ENCODE peak calls at places on chromosomes 1 and 21, in nine cellular contexts. J, G, Q, S, M, F, P, N and X are unnamed samples.
A peak's percentile ranks its signal among the peaks of the same experiment; 100 is the strongest.

GRCh38 chr1:232524056-232524455 is 105.9 kb downstream of the SIPA1L2 start:
- DNase-seq in N (no peak), M (no peak), P (no peak), G (peak; percentile 55), Q (no peak), F (no peak), S (no peak), J (no peak), X (peak; percentile 78)

GRCh38 chr1:90835661-90836344 is 118.7 kb upstream of the BARHL2 start:
- DNase-seq in P (no peak), F (no peak), S (no peak), G (no peak), J (peak; percentile 20), N (no peak), Q (no peak), M (no peak), X (no peak)

GRCh38 chr1:219755234-219755633 is 142.3 kb upstream of the ZC3H11B start:
- DNase-seq in G (no peak), F (no peak), Q (no peak), M (no peak), J (no peak), P (no peak), N (no peak), S (no peak), X (no peak)

GRCh38 chr1:212752934-212753497 is 38.6 kb downstream of the NSL1 start:
- DNase-seq in P (no peak), Q (no peak), M (no peak), S (no peak), J (no peak), G (peak; percentile 7), N (no peak), F (no peak), X (no peak)

GRCh38 chr21:44737706-44738354 is 26.5 kb upstream of the TSPEAR start:
- DNase-seq in M (peak; percentile 44), G (peak; percentile 21), F (no peak), P (no peak), J (no peak), S (no peak), N (no peak), Q (no peak), X (no peak)

GRCh38 chr1:111063595-111063994 is 76.3 kb downstream of the DRAM2 start:
- DNase-seq in Q (no peak), G (no peak), S (no peak), F (no peak), N (no peak), J (no peak), P (no peak), M (no peak), X (peak; percentile 20)

GRCh38 chr1:166307261-166308188 is 140.7 kb upstream of the FAM78B start:
- DNase-seq in G (no peak), J (peak; percentile 50), S (no peak), N (peak; percentile 3), P (no peak), Q (no peak), F (no peak), M (no peak), X (no peak)

GRCh38 chr1:117568999-117569398 is 36.8 kb upstream of the TENT5C start:
- DNase-seq in N (no peak), Q (no peak), G (no peak), F (no peak), S (no peak), J (no peak), M (no peak), P (no peak), X (no peak)

GRCh38 chr1:248853668-248854375 is 5.1 kb downstream of the ZNF692 start:
- DNase-seq in M (no peak), P (no peak), G (no peak), F (no peak), Q (no peak), S (no peak), N (no peak), J (no peak), X (no peak)

GRCh38 chr1:108852141-108852540 is 4.8 kb downstream of the AKNAD1 start:
- DNase-seq in N (no peak), M (no peak), G (no peak), J (no peak), S (no peak), Q (no peak), P (no peak), F (no peak), X (no peak)

GRCh38 chr1:183953031-183953430 is 84.5 kb downstream of the COLGALT2 start:
- DNase-seq in N (no peak), F (no peak), P (no peak), Q (no peak), J (no peak), G (no peak), M (no peak), S (no peak), X (no peak)

GRCh38 chr1:2966940-2967725 is 54.1 kb upstream of the ACTRT2 start:
- DNase-seq in P (no peak), J (no peak), M (no peak), N (peak; percentile 32), Q (no peak), F (no peak), S (no peak), G (no peak), X (no peak)

GRCh38 chr1:33348194-33348593 is 27.3 kb upstream of the A3GALT2 start:
- DNase-seq in F (no peak), N (no peak), S (no peak), G (peak; percentile 63), P (no peak), Q (no peak), M (no peak), J (no peak), X (peak; percentile 40)

GRCh38 chr1:162197615-162198497 is 128.4 kb downstream of the NOS1AP start:
- DNase-seq in P (no peak), M (no peak), G (no peak), J (no peak), N (no peak), F (no peak), Q (no peak), S (peak; percentile 20), X (no peak)

GRCh38 chr1:246291141-246291540 is 215.9 kb downstream of the SMYD3 start:
- DNase-seq in S (no peak), F (no peak), P (no peak), J (no peak), Q (no peak), N (no peak), M (no peak), G (no peak), X (no peak)